ENCODE peak calls at places on chromosomes 12 and 14, in ten cellular contexts. U, X, W, B, G, E, S, I, R and H are unnamed samples.

GRCh38 chr12:113097716-113098427 is 37.7 kb downstream of the RASAL1 start:
- DNase-seq in E (no peak), I (no peak), R (peak), B (no peak), U (peak), S (no peak), W (peak), G (peak), X (peak), H (peak)

GRCh38 chr12:77644915-77645605 is 185.6 kb upstream of the NAV3 start:
- DNase-seq in S (no peak), G (no peak), I (no peak), W (no peak), E (no peak), B (peak), R (no peak), U (no peak), X (no peak), H (no peak)

GRCh38 chr12:12835378-12836145 is 22.4 kb downstream of the DDX47 start:
- DNase-seq in R (peak), X (no peak), G (peak), B (no peak), I (peak), U (peak), S (no peak), E (no peak), W (no peak), H (no peak)

GRCh38 chr14:49982522-49982951 is 89.7 kb downstream of the ARF6 start:
- DNase-seq in R (peak), X (no peak), S (no peak), B (no peak), G (peak), I (no peak), U (peak), W (no peak), E (no peak), H (no peak)

GRCh38 chr12:98591209-98591608 is 2.3 kb upstream of the SLC25A3 start:
- DNase-seq in G (peak), R (no peak), E (no peak), S (no peak), B (peak), I (peak), X (no peak), W (no peak), U (no peak), H (no peak)

GRCh38 chr14:51518681-51519080 is 133.0 kb upstream of the FRMD6 start:
- DNase-seq in W (no peak), U (no peak), S (no peak), I (no peak), E (no peak), X (no peak), R (no peak), B (no peak), G (no peak), H (no peak)

GRCh38 chr12:80567391-80567790 is 123.4 kb downstream of the PTPRQ start:
- DNase-seq in S (no peak), X (no peak), E (no peak), W (no peak), U (peak), R (peak), B (peak), I (no peak), G (peak), H (no peak)

GRCh38 chr14:74867673-74868072 is 8.3 kb downstream of the PROX2 start:
- DNase-seq in R (peak), W (no peak), G (peak), X (no peak), I (no peak), S (no peak), U (no peak), B (peak), E (peak), H (no peak)

GRCh38 chr12:109166371-109166770 is 50.0 kb downstream of the ACACB start:
- DNase-seq in U (no peak), R (no peak), S (no peak), B (no peak), W (no peak), X (no peak), G (no peak), E (no peak), I (no peak), H (no peak)

GRCh38 chr14:49687942-49688700 is at the start of gene POLE2:
- DNase-seq in E (peak), G (peak), R (peak), U (peak), X (peak), B (peak), W (peak), I (peak), S (peak), H (peak)

GRCh38 chr12:113135178-113136127 is at the start of gene RASAL1:
- DNase-seq in X (no peak), G (no peak), U (peak), W (peak), S (peak), E (no peak), I (peak), B (peak), R (no peak), H (no peak)

GRCh38 chr14:100107236-100107635 is 42.0 kb downstream of the EVL start:
- DNase-seq in I (no peak), W (no peak), E (no peak), S (no peak), B (no peak), G (no peak), U (peak), X (no peak), R (no peak), H (no peak)

GRCh38 chr12:7934153-7934552 is 1.8 kb downstream of the SLC2A3 start:
- DNase-seq in I (no peak), W (no peak), S (no peak), B (peak), R (no peak), G (no peak), X (no peak), E (no peak), U (no peak), H (no peak)

GRCh38 chr14:88208858-88209257 is 114.2 kb downstream of the KCNK10 start:
- DNase-seq in E (no peak), R (no peak), S (no peak), G (no peak), I (no peak), X (no peak), B (no peak), W (no peak), U (no peak), H (no peak)

GRCh38 chr14:36438883-36439282 is 81.1 kb downstream of the NKX2-1 start:
- DNase-seq in I (no peak), G (no peak), S (no peak), X (no peak), W (no peak), U (no peak), R (no peak), B (no peak), E (no peak), H (no peak)

GRCh38 chr12:96981053-96981452 is 74.0 kb downstream of the NEDD1 start:
- DNase-seq in W (peak), X (no peak), U (peak), B (no peak), I (no peak), G (peak), R (peak), E (no peak), S (no peak), H (no peak)

GRCh38 chr14:21248739-21249411 is 20.4 kb downstream of the HNRNPC start:
- DNase-seq in B (no peak), X (no peak), I (no peak), S (no peak), U (no peak), W (no peak), G (no peak), R (no peak), E (no peak), H (no peak)

GRCh38 chr12:33012226-33012625 is 115.6 kb upstream of the PKP2 start:
- DNase-seq in I (peak), E (no peak), S (no peak), B (no peak), G (no peak), U (no peak), R (no peak), X (no peak), W (no peak), H (no peak)

GRCh38 chr12:94571556-94571955 is 78.8 kb downstream of the TMCC3 start:
- DNase-seq in X (peak), W (peak), S (no peak), E (no peak), U (peak), R (peak), B (no peak), G (peak), I (peak), H (peak)

GRCh38 chr14:68927956-68928675 is 51.0 kb downstream of the ACTN1 start:
- DNase-seq in R (no peak), X (no peak), U (no peak), S (no peak), G (no peak), E (no peak), W (no peak), I (no peak), B (no peak), H (no peak)

GRCh38 chr12:43285248-43285647 is 266.8 kb downstream of the ADAMTS20 start:
- DNase-seq in X (no peak), R (peak), W (no peak), U (peak), S (no peak), B (no peak), E (no peak), G (peak), I (no peak), H (peak)

GRCh38 chr12:76026643-76027063 is 4.9 kb downstream of the PHLDA1 start:
- DNase-seq in X (no peak), S (no peak), I (no peak), G (no peak), W (no peak), U (peak), B (no peak), R (peak), E (no peak), H (no peak)

GRCh38 chr14:78022059-78022458 is 148.1 kb upstream of the NRXN3 start:
- DNase-seq in R (peak), B (peak), X (peak), E (no peak), W (peak), U (peak), I (peak), G (peak), S (peak), H (peak)

GRCh38 chr12:124506145-124506831 is 61.1 kb downstream of the NCOR2 start:
- DNase-seq in G (peak), R (peak), I (no peak), B (peak), E (no peak), W (peak), U (no peak), S (no peak), X (peak), H (peak)

GRCh38 chr14:100524933-100525243 is 62.3 kb downstream of the BEGAIN start:
- DNase-seq in U (no peak), S (peak), W (no peak), R (no peak), I (no peak), G (no peak), B (peak), X (no peak), E (no peak), H (no peak)

GRCh38 chr12:31589896-31590729 is 823 bp downstream of the DENND5B start:
- DNase-seq in B (peak), I (peak), X (peak), W (peak), U (peak), R (peak), E (peak), S (peak), G (peak), H (peak)

GRCh38 chr12:92908108-92908507 is 21.0 kb downstream of the EEA1 start:
- DNase-seq in I (no peak), B (no peak), S (no peak), G (no peak), R (no peak), E (no peak), X (no peak), U (no peak), W (no peak), H (no peak)

GRCh38 chr12:122747224-122748175 is 5.1 kb upstream of the DENR start:
- DNase-seq in I (no peak), G (no peak), W (no peak), U (no peak), E (no peak), S (no peak), X (no peak), R (no peak), B (peak), H (no peak)

GRCh38 chr14:23057757-23058653 is 685 bp upstream of the CDH24 start:
- DNase-seq in G (peak), X (no peak), B (no peak), E (peak), U (peak), S (peak), W (no peak), I (peak), R (peak), H (peak)

GRCh38 chr12:51872689-51872981 is 15.3 kb upstream of the ANKRD33 start:
- DNase-seq in R (no peak), I (no peak), W (no peak), G (no peak), U (no peak), X (no peak), E (no peak), B (no peak), S (no peak), H (no peak)

GRCh38 chr14:96852823-96853422 is 55.7 kb downstream of the VRK1 start:
- DNase-seq in B (peak), I (no peak), W (no peak), R (peak), S (no peak), X (peak), G (peak), E (no peak), U (peak), H (peak)

GRCh38 chr14:77098470-77099353 is 654 bp downstream of the CIPC start:
- DNase-seq in U (peak), G (no peak), I (no peak), X (no peak), S (no peak), R (no peak), E (no peak), W (no peak), B (no peak), H (peak)

GRCh38 chr12:87812030-87812429 is 217.2 kb downstream of the C12orf50 start:
- DNase-seq in W (no peak), I (no peak), E (no peak), B (no peak), R (peak), G (peak), S (no peak), X (no peak), U (peak), H (no peak)

GRCh38 chr14:82855912-82856381 is 1322.3 kb upstream of the SEL1L start:
- DNase-seq in R (no peak), S (no peak), X (peak), B (peak), W (peak), I (no peak), U (peak), E (no peak), G (peak), H (no peak)

GRCh38 chr12:84874125-84874824 is 38.3 kb downstream of the SLC6A15 start:
- DNase-seq in I (no peak), R (peak), W (peak), B (peak), X (peak), G (peak), E (no peak), U (peak), S (no peak), H (peak)

GRCh38 chr12:2364566-2365165 is 311.9 kb downstream of the CACNA1C start:
- DNase-seq in X (no peak), U (no peak), E (no peak), R (no peak), I (no peak), S (no peak), B (peak), G (no peak), W (no peak), H (no peak)

GRCh38 chr14:29227631-29228030 is 461.0 kb downstream of the FOXG1 start:
- DNase-seq in W (no peak), U (no peak), X (no peak), R (peak), B (no peak), I (no peak), E (no peak), G (peak), S (no peak), H (no peak)